ENCODE peak calls at places on chromosomes 4 and X, in four cellular contexts. A is tibial artery, I is prostate gland, J is suprapubic skin. X is an unnamed sample.

GRCh38 chrX:15675490-15675921 is 10.9 kb upstream of the CLTRN start:
- DNase-seq in A (peak; percentile 84), J (peak; percentile 82), I (peak; percentile 68), X (no peak)

GRCh38 chrX:85903692-85904471 is 143.5 kb downstream of the CHM start:
- DNase-seq in A (no peak), I (no peak), J (no peak), X (no peak)

GRCh38 chr4:34183916-34184315 is 2060.4 kb downstream of the ARAP2 start:
- DNase-seq in I (no peak), A (no peak), J (no peak), X (no peak)

GRCh38 chr4:89352541-89352940 is 44.9 kb upstream of the GPRIN3 start:
- DNase-seq in A (no peak), I (no peak), J (no peak), X (no peak)

GRCh38 chrX:150647331-150647730 is 45.9 kb upstream of the MTMR1 start:
- DNase-seq in J (no peak), A (no peak), I (no peak), X (no peak)

GRCh38 chr4:73451978-73452747 is 16.1 kb downstream of the AFP start:
- DNase-seq in I (no peak), A (no peak), J (no peak), X (no peak)

GRCh38 chrX:57918750-57919436 is 8.6 kb upstream of the ZXDA start:
- DNase-seq in J (no peak), I (no peak), A (peak; percentile 59), X (peak; percentile 26)

GRCh38 chr4:145340071-145340695 is 141.5 kb upstream of the SMAD1 start:
- DNase-seq in I (no peak), A (no peak), J (no peak), X (no peak)

GRCh38 chrX:99777912-99778311 is 632.2 kb downstream of the PCDH19 start:
- DNase-seq in I (no peak), A (no peak), J (no peak), X (no peak)

GRCh38 chr4:102585329-102585728 is 84.2 kb downstream of the NFKB1 start:
- DNase-seq in A (no peak), J (no peak), I (no peak), X (no peak)

GRCh38 chr4:114400531-114400930 is 198.1 kb upstream of the UGT8 start:
- DNase-seq in I (no peak), A (no peak), J (no peak), X (no peak)

GRCh38 chr4:162645381-162645780 is 481.6 kb upstream of the FSTL5 start:
- DNase-seq in J (no peak), I (no peak), A (no peak), X (no peak)

GRCh38 chr4:48649505-48649904 is 130.6 kb downstream of the FRYL start:
- DNase-seq in A (no peak), I (no peak), J (no peak), X (no peak)

GRCh38 chrX:3609800-3610199 is 103.6 kb downstream of the PRKX start:
- DNase-seq in J (no peak), I (no peak), A (no peak), X (no peak)

GRCh38 chr4:86965019-86965976 is 30.5 kb downstream of the AFF1 start:
- DNase-seq in A (no peak), J (no peak), I (no peak), X (no peak)

GRCh38 chrX:44975666-44976263 is 102.8 kb downstream of the KDM6A start:
- DNase-seq in A (no peak), I (no peak), J (no peak), X (no peak)

GRCh38 chr4:40923326-40924095 is 173.8 kb downstream of the NSUN7 start:
- DNase-seq in J (no peak), I (no peak), A (peak; percentile 76), X (no peak)

GRCh38 chr4:41656572-41657301 is 91.8 kb downstream of the PHOX2B start:
- DNase-seq in J (no peak), A (peak; percentile 69), I (no peak), X (no peak)

GRCh38 chr4:82801910-82802521 is 3.4 kb upstream of the SCD5 start:
- DNase-seq in J (no peak), I (no peak), A (no peak), X (no peak)

GRCh38 chr4:42558156-42558555 is 98.7 kb downstream of the ATP8A1 start:
- DNase-seq in J (no peak), A (no peak), I (no peak), X (no peak)

GRCh38 chr4:28868831-28869230 is 1851.3 kb upstream of the PCDH7 start:
- DNase-seq in I (no peak), J (no peak), A (no peak), X (no peak)

GRCh38 chr4:98939892-98940298 is 11.0 kb upstream of the EIF4E start:
- DNase-seq in J (no peak), I (peak; percentile 8), A (no peak), X (no peak)

GRCh38 chrX:102548231-102548630 is 31.7 kb upstream of the TMSB15A start:
- DNase-seq in I (no peak), J (no peak), A (no peak), X (no peak)

GRCh38 chr4:108113229-108113628 is 55.5 kb downstream of the LEF1 start:
- DNase-seq in J (no peak), A (no peak), I (no peak), X (peak; percentile 86)

GRCh38 chrX:33840176-33840575 is 291.9 kb downstream of the FAM47A start:
- DNase-seq in J (no peak), A (no peak), I (no peak), X (no peak)

GRCh38 chr4:42750831-42751230 is 93.9 kb upstream of the ATP8A1 start:
- DNase-seq in J (no peak), I (no peak), A (no peak), X (no peak)

GRCh38 chr4:180913750-180914149 is 1329.5 kb upstream of the TENM3 start:
- DNase-seq in J (no peak), I (no peak), A (no peak), X (no peak)

GRCh38 chrX:13473666-13474516 is 95.5 kb upstream of the EGFL6 start:
- DNase-seq in J (no peak), A (no peak), I (no peak), X (peak; percentile 24)

GRCh38 chrX:128807367-128807766 is 715.9 kb downstream of the SMARCA1 start:
- DNase-seq in J (no peak), I (no peak), A (no peak), X (peak; percentile 35)

GRCh38 chr4:154082760-154083530 is 294.1 kb upstream of the SFRP2 start:
- DNase-seq in A (no peak), J (no peak), I (no peak), X (no peak)

GRCh38 chrX:80876877-80877276 is 67.2 kb upstream of the BRWD3 start:
- DNase-seq in I (no peak), J (no peak), A (no peak), X (no peak)

GRCh38 chr4:14345356-14345775 is 656.9 kb upstream of the CPEB2 start:
- DNase-seq in I (no peak), A (no peak), J (no peak), X (no peak)

GRCh38 chrX:40167240-40168182 is 69.8 kb upstream of the BCOR start:
- DNase-seq in I (no peak), J (no peak), A (peak; percentile 78), X (peak; percentile 26)
- H3K4me3 ChIP-seq in I (no peak overlapping the region), J (peak overlapping the region; percentile 42), A (peak overlapping the region; percentile 50), X (peak overlapping the region; percentile 51)

DNA sequence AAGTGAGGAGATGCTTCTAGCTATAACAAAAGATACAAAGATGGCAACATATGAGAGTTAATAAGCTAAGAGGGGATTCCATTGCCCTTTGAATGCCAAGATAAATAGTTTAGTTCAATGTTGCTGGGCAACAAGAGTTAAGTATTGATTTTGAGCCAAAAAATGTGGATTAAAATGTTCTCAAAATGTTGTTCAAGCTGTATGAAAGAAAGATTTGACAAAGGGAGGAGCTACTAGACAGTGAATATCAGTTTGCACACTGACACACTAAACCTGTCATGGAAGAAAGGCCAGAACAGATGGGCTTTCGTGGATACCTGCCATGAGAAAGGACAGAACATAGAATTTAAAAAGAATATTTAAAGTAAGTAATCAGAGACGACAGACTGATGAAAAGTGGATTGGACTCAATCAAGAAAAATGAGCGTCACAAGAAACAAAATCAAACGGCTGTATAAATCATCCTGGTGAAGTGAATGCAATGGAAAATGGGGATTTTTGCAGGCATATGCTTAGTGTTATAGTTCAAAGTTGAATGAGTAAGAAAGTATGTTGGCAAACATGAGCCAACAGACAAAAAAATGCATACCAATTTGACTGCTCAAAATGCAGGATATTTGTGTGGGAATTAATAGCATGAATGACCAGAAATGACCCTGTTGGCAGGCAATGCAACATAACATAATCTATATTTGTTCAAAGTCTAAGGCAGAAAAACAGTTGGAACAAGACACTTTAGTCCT is 7.5 kb downstream of the PCDH18 start:
- DNase-seq in A (no peak), J (no peak), I (no peak), X (no peak)
- H3K36me3 ChIP-seq in A (peaks cover 15% of the 10 kb centered on the region), J (peaks cover 7% of the 10 kb centered on the region), I (no peaks in the 10 kb centered on the region), X (no peaks in the 10 kb centered on the region)

GRCh38 chr4:27084685-27085356 is 224.2 kb downstream of the STIM2 start:
- DNase-seq in I (peak; percentile 22), J (no peak), A (no peak), X (no peak)
- H3K4me3 ChIP-seq in I (no peak overlapping the region), J (peak overlapping the region; percentile 28), A (no peak overlapping the region), X (peak overlapping the region; percentile 24)

GRCh38 chrX:154776753-154777152 is 14.1 kb downstream of the DKC1 start:
- DNase-seq in A (no peak), J (no peak), I (no peak), X (no peak)
- H3K36me3 ChIP-seq in A (peaks cover 13% of the 10 kb centered on the region), J (peaks cover 45% of the 10 kb centered on the region), I (no peaks in the 10 kb centered on the region), X (peaks cover 10% of the 10 kb centered on the region)

GRCh38 chr4:1154523-1155182 is 17.7 kb downstream of the SPON2 start:
- DNase-seq in I (no peak), J (peak; percentile 78), A (peak; percentile 95), X (no peak)
- H3K4me3 ChIP-seq in I (no peak overlapping the region), J (no peak overlapping the region), A (peak overlapping the region; percentile 41), X (no peak overlapping the region)

GRCh38 chrX:65925592-65925991 is 114.3 kb downstream of the VSIG4 start:
- DNase-seq in A (no peak), J (no peak), I (no peak), X (no peak)

GRCh38 chrX:65926095-65927019 is 113.5 kb downstream of the VSIG4 start:
- DNase-seq in I (no peak), J (no peak), A (no peak), X (peak; percentile 54)

GRCh38 chrX:65920620-65921019 is 119.3 kb downstream of the VSIG4 start:
- DNase-seq in I (no peak), J (no peak), A (no peak), X (no peak)

GRCh38 chrX:65924938-65925507 is 114.9 kb downstream of the VSIG4 start:
- DNase-seq in I (no peak), A (no peak), J (no peak), X (no peak)

DNA sequence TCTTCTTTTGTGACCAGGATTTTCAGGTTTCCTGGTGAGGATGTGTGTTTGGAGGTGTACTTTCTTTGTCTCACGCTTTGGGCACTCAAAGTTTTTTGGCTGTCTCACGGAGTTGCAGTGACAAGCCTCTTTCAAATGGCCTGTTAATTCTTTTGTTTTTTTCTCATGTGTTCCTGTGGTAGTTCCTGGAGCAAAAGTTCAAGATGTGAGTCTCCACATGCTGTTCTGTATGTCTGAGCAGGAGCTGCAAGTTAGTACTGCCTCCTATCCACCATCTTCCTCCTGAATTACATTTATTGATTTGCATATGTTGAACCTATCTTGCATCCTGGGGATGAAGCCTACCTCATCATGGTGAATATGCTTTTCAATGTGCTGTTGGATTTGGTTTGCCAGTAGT is 118.5 kb downstream of the VSIG4 start:
- DNase-seq in J (no peak), I (no peak), A (no peak), X (no peak)
- H3K36me3 ChIP-seq in J (no peaks in the 10 kb centered on the region), I (no peaks in the 10 kb centered on the region), A (no peaks in the 10 kb centered on the region), X (no peaks in the 10 kb centered on the region)

GRCh38 chr4:173522874-173523395 is 7.1 kb downstream of the HAND2 start:
- DNase-seq in I (no peak), A (no peak), J (no peak), X (no peak)
- H3K4me3 ChIP-seq in I (no peak overlapping the region), A (peak overlapping the region; percentile 61), J (peak overlapping the region; percentile 43), X (no peak overlapping the region)